ENCODE peak calls at places on chromosomes 6 and 20, in ten cellular contexts. W is cardiac septum; K is left ventricle myocardium superior; Z is NCI-H345; H is activated naive CD8-positive, alpha-beta T cell treated with anti-CD3 and anti-CD28 coated beads, Interleukin-2, amount 50 U/mL, for 24 hours; S is left lung; Y is activated CD4-positive, CD25-positive, alpha-beta regulatory T cell; J is natural killer cell; L is astrocyte of the spinal cord; D is CD8-positive, alpha-beta memory T cell. E is an unnamed sample.

GRCh38 chr6:273441-274111 is 18.7 kb upstream of the DUSP22 start:
- DNase-seq in Y (no peak), S (no peak), H (no peak), Z (no peak), W (no peak), K (no peak), D (no peak), J (no peak), L (peak), E (no peak)

GRCh38 chr6:2770171-2770570 is 5.0 kb downstream of the WRNIP1 start:
- DNase-seq in H (no peak), S (no peak), J (no peak), Z (peak), D (no peak), W (peak), K (peak), L (no peak), Y (no peak), E (no peak)

GRCh38 chr6:152630832-152631231 is 6.3 kb downstream of the SYNE1 start:
- DNase-seq in H (no peak), Y (no peak), W (no peak), Z (no peak), J (no peak), K (no peak), L (no peak), D (no peak), S (no peak), E (no peak)

GRCh38 chr6:37538107-37538506 is 38.4 kb upstream of the CCDC167 start:
- DNase-seq in J (no peak), Y (no peak), W (no peak), L (no peak), Z (no peak), H (no peak), S (no peak), D (no peak), K (no peak), E (no peak)

GRCh38 chr6:85585741-85586140 is 7.9 kb downstream of the SNX14 start:
- DNase-seq in J (no peak), H (no peak), Z (no peak), S (no peak), D (no peak), W (no peak), L (no peak), K (no peak), Y (no peak), E (no peak)

GRCh38 chr6:22112490-22112889 is 184.3 kb downstream of the PRL start:
- DNase-seq in J (no peak), Y (no peak), H (no peak), L (no peak), D (no peak), Z (no peak), S (no peak), K (no peak), W (no peak), E (no peak)

GRCh38 chr6:30888472-30889137 is 4.3 kb downstream of the DDR1 start:
- DNase-seq in W (peak), S (no peak), K (no peak), L (peak), Y (no peak), H (no peak), Z (no peak), J (no peak), D (no peak), E (no peak)

GRCh38 chr20:36645353-36645752 is 643 bp downstream of the SLA2 start:
- DNase-seq in K (no peak), W (peak), H (no peak), D (no peak), S (no peak), Z (no peak), L (no peak), Y (no peak), J (no peak), E (no peak)

GRCh38 chr20:16098890-16099639 is 474.2 kb downstream of the KIF16B start:
- DNase-seq in S (no peak), K (no peak), Z (no peak), Y (no peak), W (no peak), D (no peak), J (no peak), L (no peak), H (no peak), E (no peak)

GRCh38 chr6:18121580-18122127 is 823 bp downstream of the NHLRC1 start:
- DNase-seq in D (no peak), Y (no peak), L (no peak), S (no peak), K (no peak), Z (no peak), W (no peak), J (no peak), H (no peak), E (peak)

GRCh38 chr20:15857131-15857784 is 716.0 kb downstream of the KIF16B start:
- DNase-seq in W (no peak), H (no peak), Z (no peak), Y (no peak), S (no peak), L (no peak), K (no peak), J (no peak), D (no peak), E (no peak)

GRCh38 chr20:7760261-7761048 is 179.8 kb downstream of the HAO1 start:
- DNase-seq in H (no peak), K (no peak), S (no peak), W (no peak), L (no peak), Z (no peak), D (no peak), Y (no peak), J (no peak), E (peak)

GRCh38 chr20:43755851-43756250 is 29.0 kb upstream of the GTSF1L start:
- DNase-seq in H (no peak), Z (no peak), Y (no peak), K (no peak), W (no peak), L (peak), J (no peak), S (no peak), D (no peak), E (no peak)

GRCh38 chr6:168031411-168032382 is 34.2 kb downstream of the KIF25 start:
- DNase-seq in Y (no peak), K (peak), D (no peak), J (no peak), S (no peak), W (peak), L (peak), H (no peak), Z (no peak), E (no peak)

GRCh38 chr6:158149641-158150040 is 18.4 kb downstream of the SERAC1 start:
- DNase-seq in Z (no peak), Y (no peak), S (no peak), K (no peak), J (no peak), D (no peak), H (no peak), L (peak), W (no peak), E (no peak)

GRCh38 chr6:121849477-121849876 is 414.0 kb downstream of the GJA1 start:
- DNase-seq in W (no peak), S (no peak), Z (no peak), L (peak), Y (no peak), K (no peak), J (no peak), H (peak), D (no peak), E (peak)

GRCh38 chr20:14142171-14142570 is 146.9 kb downstream of the MACROD2 start:
- DNase-seq in L (peak), K (no peak), Y (no peak), H (no peak), S (no peak), Z (peak), J (no peak), W (no peak), D (no peak), E (peak)

GRCh38 chr6:49325901-49326300 is 137.2 kb downstream of the MMUT start:
- DNase-seq in S (no peak), J (no peak), Z (no peak), W (no peak), Y (no peak), H (no peak), K (no peak), L (peak), D (no peak), E (no peak)

GRCh38 chr20:43942661-43943285 is 28.1 kb downstream of the TOX2 start:
- DNase-seq in W (no peak), S (no peak), H (no peak), K (no peak), L (peak), Y (no peak), J (no peak), D (peak), Z (peak), E (no peak)

E was measured in neural progenitor cell.